ENCODE peak calls at places on chromosomes 1 and 21, in ten cellular contexts. U is GM12878, Z is astrocyte, W is left ventricle myocardium inferior, R is stomach, Y is K562, G is lung, B is upper lobe of right lung, K is cardiac muscle cell, H is aorta. Q is an unnamed sample.
A peak's percentile ranks its signal among the peaks of the same experiment; 100 is the strongest.

GRCh38 chr1:45456531-45456930 is 34.4 kb downstream of the TESK2 start:
- DNase-seq in U (no peak), Z (no peak), W (no peak), R (no peak), Y (no peak), G (no peak), B (no peak), K (no peak), H (no peak), Q (no peak)

GRCh38 chr1:205262706-205263105 is 35.0 kb downstream of the TMCC2 start:
- DNase-seq in U (no peak), Z (peak; percentile 44), W (no peak), R (no peak), Y (no peak), G (no peak), B (no peak), K (no peak), H (no peak), Q (no peak)

GRCh38 chr1:108609483-108610066 is 49.7 kb downstream of the EEIG2 start:
- DNase-seq in U (no peak), Z (no peak), W (no peak), R (no peak), Y (no peak), G (no peak), B (no peak), K (no peak), H (no peak), Q (no peak)

GRCh38 chr1:175130649-175131045 is 61.9 kb downstream of the KIAA0040 start:
- DNase-seq in U (no peak), Z (no peak), W (no peak), R (no peak), Y (no peak), G (no peak), B (no peak), K (no peak), H (no peak), Q (no peak)

GRCh38 chr1:25767437-25767770 is 32.6 kb upstream of the SELENON start:
- DNase-seq in U (no peak), Z (no peak), W (no peak), R (no peak), Y (no peak), G (no peak), B (no peak), K (no peak), H (no peak), Q (no peak)

GRCh38 chr1:174912243-174912642 is 87.5 kb upstream of the CACYBP start:
- DNase-seq in U (peak; percentile 15), Z (no peak), W (no peak), R (no peak), Y (no peak), G (no peak), B (no peak), K (no peak), H (no peak), Q (no peak)

GRCh38 chr1:224042557-224043118 is 71.3 kb upstream of the FBXO28 start:
- DNase-seq in U (no peak), Z (peak; percentile 47), W (no peak), R (no peak), Y (no peak), G (no peak), B (no peak), K (no peak), H (no peak), Q (no peak)

GRCh38 chr1:109730666-109731065 is 10.2 kb downstream of the GSTM3 start:
- DNase-seq in U (no peak), Z (peak; percentile 61), W (no peak), R (no peak), Y (no peak), G (no peak), B (no peak), K (no peak), H (no peak), Q (no peak)

GRCh38 chr21:42521805-42522204 is 8.2 kb downstream of the SLC37A1 start:
- DNase-seq in U (no peak), Z (no peak), W (no peak), R (no peak), Y (no peak), G (no peak), B (no peak), K (no peak), H (no peak), Q (no peak)

GRCh38 chr21:32423320-32423719 is 10.8 kb downstream of the EVA1C start:
- DNase-seq in U (no peak), Z (peak; percentile 98), W (no peak), R (no peak), Y (no peak), G (no peak), B (no peak), K (no peak), H (no peak), Q (no peak)

GRCh38 chr1:53552146-53552940 is 93.1 kb downstream of the DMRTB1 start:
- DNase-seq in U (no peak), Z (peak; percentile 44), W (peak; percentile 1), R (no peak), Y (no peak), G (no peak), B (peak; percentile 57), K (no peak), H (peak; percentile 21), Q (no peak)

GRCh38 chr1:59142663-59143487 is 154.0 kb upstream of the FGGY start:
- DNase-seq in U (no peak), Z (peak; percentile 96), W (no peak), R (no peak), Y (no peak), G (no peak), B (no peak), K (no peak), H (peak; percentile 46), Q (peak; percentile 82)

GRCh38 chr1:207311888-207312603 is 9.4 kb upstream of the CD55 start:
- DNase-seq in U (no peak), Z (no peak), W (no peak), R (no peak), Y (no peak), G (no peak), B (no peak), K (no peak), H (no peak), Q (no peak)

DNA sequence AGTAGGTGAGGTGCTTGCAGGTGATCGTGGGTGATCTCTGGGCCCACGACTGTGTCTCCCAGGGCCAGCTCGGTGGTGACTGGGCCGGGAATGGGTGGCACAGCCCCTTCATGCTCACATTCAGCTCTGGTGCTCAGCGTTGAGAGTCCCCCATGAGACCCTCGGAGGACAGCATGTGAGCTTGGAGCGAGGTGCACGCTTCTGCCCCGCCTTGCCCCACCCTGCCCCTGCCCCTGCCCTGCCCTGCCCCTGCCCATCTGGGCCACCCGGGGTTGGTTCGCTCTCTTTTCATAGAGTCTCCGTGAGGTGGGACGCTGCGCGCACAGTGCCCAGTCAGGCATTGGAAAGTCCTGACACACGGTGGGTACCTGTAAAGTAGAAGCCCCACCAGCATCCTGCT is 75.3 kb upstream of the ACTL8 start:
- DNase-seq in U (no peak), Z (no peak), W (no peak), R (no peak), Y (no peak), G (no peak), B (no peak), K (no peak), H (no peak), Q (no peak)
- H3K36me3 ChIP-seq in U (no peaks in the 10 kb centered on the region), Z (no peaks in the 10 kb centered on the region), W (no peaks in the 10 kb centered on the region), R (no peaks in the 10 kb centered on the region), Y (no peaks in the 10 kb centered on the region), G (no peaks in the 10 kb centered on the region), B (peaks cover 5% of the 10 kb centered on the region), K (no peaks in the 10 kb centered on the region), H (no peaks in the 10 kb centered on the region), Q (no peaks in the 10 kb centered on the region)

DNA sequence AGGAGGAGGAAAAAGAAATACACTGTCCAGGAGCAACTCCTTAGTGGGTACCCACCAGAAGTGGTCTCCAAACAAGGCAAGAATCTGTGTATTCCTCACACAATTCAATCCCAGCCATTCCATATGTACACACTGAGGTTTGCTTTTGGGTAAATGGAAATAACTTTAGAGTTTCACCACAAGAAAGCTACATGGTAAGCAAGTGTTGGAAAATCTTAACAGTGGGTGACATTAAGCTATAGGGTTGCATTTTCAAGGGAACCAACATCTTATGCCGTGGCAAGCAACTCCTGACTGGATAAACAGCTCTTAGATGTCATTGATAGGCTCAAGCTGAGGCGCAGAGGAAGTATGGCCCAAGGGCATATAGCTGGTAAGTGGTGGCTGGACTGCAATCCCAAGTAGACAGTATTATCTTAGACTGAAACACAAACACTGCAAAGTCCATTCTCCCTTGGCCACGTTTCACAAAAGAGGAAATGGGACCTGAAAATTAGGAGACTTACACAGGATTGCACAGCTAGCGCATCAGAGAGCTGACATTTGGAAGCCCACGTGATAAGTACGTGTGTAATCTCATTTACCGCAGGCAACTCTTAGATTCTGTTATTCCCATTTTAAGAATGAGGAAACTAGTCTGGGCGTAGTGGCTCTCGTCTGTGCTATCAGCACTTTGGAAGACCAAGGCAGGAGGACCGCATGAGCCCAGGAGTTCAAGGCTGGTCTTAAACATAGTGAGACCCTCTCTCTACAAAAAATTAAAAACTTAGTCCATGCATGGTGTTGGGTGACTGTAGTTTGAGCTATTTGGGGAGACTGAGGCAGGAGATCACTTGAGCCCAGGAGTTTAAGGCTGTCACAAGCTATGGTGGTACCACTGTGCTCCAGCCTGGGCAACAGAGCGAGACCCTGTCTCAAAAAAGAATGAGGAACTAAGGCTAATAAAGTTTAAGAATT is 4.0 kb upstream of the BRWD1 start:
- DNase-seq in U (no peak), Z (no peak), W (no peak), R (no peak), Y (no peak), G (no peak), B (no peak), K (no peak), H (no peak), Q (no peak)
- H3K27ac ChIP-seq in U (no peak overlapping the region), Z (no peak overlapping the region), W (peak overlapping the region; percentile 84), R (no peak overlapping the region), Y (peak overlapping the region; percentile 75), G (no peak overlapping the region), B (no peak overlapping the region), K (no peak overlapping the region), H (no peak overlapping the region), Q (peak overlapping the region; percentile 28)

DNA sequence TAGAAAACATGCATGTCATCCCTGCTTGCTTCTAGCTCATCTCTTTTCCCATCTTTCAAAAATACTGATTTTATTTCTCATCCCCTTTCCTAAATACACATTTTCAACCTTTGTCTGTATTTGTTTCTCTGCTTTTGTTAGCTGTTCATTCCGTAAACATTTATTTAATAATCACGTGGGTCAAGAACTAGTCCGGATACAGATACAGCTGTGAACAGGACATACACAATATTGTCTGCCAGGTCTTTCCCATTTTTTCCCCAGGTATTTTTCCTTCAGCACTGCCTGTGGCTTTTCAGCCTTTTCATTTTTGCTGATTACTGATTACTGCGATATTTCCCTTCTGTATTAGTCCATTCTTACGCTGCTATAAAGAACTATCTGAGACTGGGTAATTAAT is 5.7 kb downstream of the PER3 start:
- DNase-seq in U (no peak), Z (no peak), W (no peak), R (no peak), Y (no peak), G (no peak), B (no peak), K (no peak), H (no peak), Q (no peak)
- H3K36me3 ChIP-seq in U (no peaks in the 10 kb centered on the region), Z (peaks cover 2% of the 10 kb centered on the region), W (peaks cover 88% of the 10 kb centered on the region), R (peaks cover 12% of the 10 kb centered on the region), Y (peaks cover 29% of the 10 kb centered on the region), G (peaks cover 15% of the 10 kb centered on the region), B (peaks cover 73% of the 10 kb centered on the region), K (peaks cover 5% of the 10 kb centered on the region), H (peaks cover 5% of the 10 kb centered on the region), Q (peaks cover 52% of the 10 kb centered on the region)

DNA sequence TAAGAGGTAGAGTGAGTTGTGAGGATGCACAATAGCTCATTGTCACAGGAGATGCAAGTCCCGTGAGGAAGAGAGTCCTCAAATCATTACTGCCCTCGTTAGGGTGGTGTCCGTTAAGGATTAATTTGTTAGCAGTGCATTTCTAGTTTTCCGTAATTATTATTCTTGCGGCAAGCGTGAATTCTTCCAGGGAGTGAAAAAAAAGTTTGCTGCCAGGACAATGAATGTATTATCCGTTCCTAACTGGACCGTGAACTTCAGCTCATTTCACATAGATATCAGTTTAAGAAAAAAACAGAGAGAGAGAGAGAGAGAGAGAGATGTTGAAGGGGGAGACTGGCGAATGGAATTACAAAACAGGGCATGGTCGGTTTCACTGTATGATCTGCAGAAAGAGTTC is 216.1 kb upstream of the NFIA start:
- DNase-seq in U (no peak), Z (no peak), W (no peak), R (no peak), Y (no peak), G (no peak), B (no peak), K (no peak), H (no peak), Q (no peak)
- H3K27ac ChIP-seq in U (no peak overlapping the region), Z (no peak overlapping the region), W (peak overlapping the region; percentile 14), R (no peak overlapping the region), Y (no peak overlapping the region), G (no peak overlapping the region), B (no peak overlapping the region), K (no peak overlapping the region), H (no peak overlapping the region), Q (no peak overlapping the region)

Q was measured in esophagus muscularis mucosa.